ENCODE peak calls at places on chromosomes 11 and 22, in ten cellular contexts. P is NCI-H187 treated with DMSO at 0.1 percent for 48 hours; D is SHP77 treated with DMSO at 0.1 percent for 48 hours; G is B cell; N is GM12891; W is iris pigment epithelial cell; J is Kasumi-1; L is stimulated activated naive CD4-positive, alpha-beta T cell; C is small intestine; E is CD4-positive, alpha-beta memory T cell. B is an unnamed sample.

GRCh38 chr11:72006309-72007088 is 7.8 kb downstream of the IL18BP start:
- DNase-seq in D (no peak), L (no peak), J (no peak), W (no peak), N (no peak), P (no peak), C (no peak), G (no peak), E (no peak), B (no peak)

GRCh38 chr22:39220897-39221850 is 23.6 kb downstream of the PDGFB start:
- DNase-seq in L (no peak), C (no peak), N (no peak), J (no peak), W (peak), G (no peak), E (no peak), P (no peak), D (no peak), B (no peak)

GRCh38 chr11:126197277-126197939 is 14.0 kb downstream of the RPUSD4 start:
- DNase-seq in P (no peak), L (no peak), G (no peak), N (no peak), W (peak), C (no peak), J (no peak), E (no peak), D (no peak), B (no peak)

GRCh38 chr11:93849751-93850584 is 450 bp downstream of the VSTM5 start:
- DNase-seq in L (no peak), J (no peak), C (peak), G (no peak), E (no peak), W (peak), N (no peak), P (no peak), D (no peak), B (peak)

GRCh38 chr11:60872124-60872951 is 5.0 kb downstream of the ZP1 start:
- DNase-seq in D (no peak), J (no peak), L (no peak), E (no peak), P (no peak), C (no peak), W (peak), N (no peak), G (no peak), B (peak)

GRCh38 chr11:3127706-3128355 is 37.3 kb downstream of the OSBPL5 start:
- DNase-seq in C (no peak), D (no peak), E (no peak), P (no peak), N (no peak), J (no peak), G (no peak), W (no peak), L (no peak), B (no peak)

GRCh38 chr22:42844756-42845155 is 12.3 kb downstream of the ARFGAP3 start:
- DNase-seq in D (no peak), J (no peak), E (no peak), N (no peak), P (no peak), L (no peak), W (no peak), G (no peak), C (peak), B (no peak)

GRCh38 chr11:16769386-16769785 is 30.9 kb downstream of the C11orf58 start:
- DNase-seq in E (no peak), P (no peak), W (no peak), L (no peak), C (no peak), D (no peak), G (no peak), J (no peak), N (no peak), B (no peak)

GRCh38 chr11:57493507-57494503 is 21.7 kb downstream of the SLC43A1 start:
- DNase-seq in E (peak), D (no peak), P (no peak), N (peak), J (no peak), L (peak), W (no peak), C (peak), G (peak), B (peak)

GRCh38 chr22:42797021-42797420 is 60.1 kb downstream of the ARFGAP3 start:
- DNase-seq in N (no peak), L (no peak), W (no peak), G (no peak), J (peak), P (no peak), E (no peak), D (no peak), C (no peak), B (no peak)

GRCh38 chr11:74487875-74488274 is 5.6 kb downstream of the LIPT2 start:
- DNase-seq in N (no peak), P (no peak), L (no peak), D (no peak), W (no peak), E (no peak), G (no peak), J (peak), C (peak), B (peak)

GRCh38 chr22:31049815-31050420 is 31.2 kb upstream of the SMTN start:
- DNase-seq in G (no peak), W (no peak), E (no peak), N (no peak), L (no peak), J (no peak), C (no peak), D (no peak), P (no peak), B (no peak)

GRCh38 chr11:34380696-34381095 is 22.9 kb upstream of the ABTB2 start:
- DNase-seq in W (peak), J (no peak), C (no peak), G (no peak), E (no peak), N (no peak), D (no peak), P (no peak), L (no peak), B (no peak)

GRCh38 chr11:76763573-76764348 is 19.4 kb upstream of the TSKU start:
- DNase-seq in E (no peak), G (no peak), D (no peak), W (peak), L (no peak), C (no peak), J (no peak), P (no peak), N (no peak), B (no peak)

GRCh38 chr11:19737575-19737974 is 24.9 kb downstream of the NAV2 start:
- DNase-seq in N (no peak), G (no peak), J (no peak), P (no peak), D (no peak), E (no peak), W (no peak), C (no peak), L (no peak), B (no peak)

GRCh38 chr11:130611791-130612251 is 163.4 kb downstream of the ADAMTS15 start:
- DNase-seq in C (no peak), P (no peak), N (no peak), L (no peak), E (no peak), J (no peak), D (no peak), G (no peak), W (no peak), B (no peak)

GRCh38 chr11:36037031-36037430 is 93.2 kb downstream of the LDLRAD3 start:
- DNase-seq in L (no peak), P (no peak), D (no peak), W (peak), G (no peak), N (no peak), E (no peak), C (no peak), J (no peak), B (no peak)

GRCh38 chr11:119195680-119196079 is 10.4 kb downstream of the NHERF4 start:
- DNase-seq in J (no peak), L (no peak), G (no peak), W (peak), N (no peak), D (no peak), C (peak), P (no peak), E (no peak), B (peak)

GRCh38 chr11:69912911-69913451 is 93.8 kb upstream of the FGF3 start:
- DNase-seq in N (no peak), E (no peak), G (no peak), P (no peak), C (peak), J (peak), W (peak), D (no peak), L (no peak), B (no peak)

GRCh38 chr11:13944801-13945505 is 17.6 kb upstream of the SPON1 start:
- DNase-seq in G (no peak), E (no peak), N (no peak), L (no peak), D (no peak), W (no peak), J (no peak), P (no peak), C (no peak), B (no peak)

GRCh38 chr22:17366329-17366728 is 2.9 kb upstream of the CECR2 start:
- DNase-seq in W (no peak), C (no peak), G (no peak), D (no peak), J (no peak), P (no peak), L (no peak), N (no peak), E (no peak), B (no peak)